ENCODE peak calls at places on chromosomes 11 and 22, in four cellular contexts. Z is stomach, B is suprapubic skin, U is HCT116. P is an unnamed sample.

GRCh38 chr11:78030429-78031325 is 7.6 kb upstream of the KCTD14 start:
- DNase-seq in U (no peak), Z (peak; percentile 89), B (no peak), P (no peak)

GRCh38 chr11:45341379-45341778 is 55.2 kb upstream of the SYT13 start:
- DNase-seq in B (no peak), Z (no peak), U (no peak), P (no peak)

GRCh38 chr11:43922295-43922648 is 20.2 kb upstream of the C11orf96 start:
- DNase-seq in Z (no peak), U (no peak), B (no peak), P (no peak)

GRCh38 chr11:3609416-3610265 is 32.2 kb downstream of the ART5 start:
- DNase-seq in U (peak; percentile 35), Z (no peak), B (no peak), P (no peak)

GRCh38 chr22:42418811-42419243 is 13.4 kb downstream of the NFAM1 start:
- DNase-seq in Z (no peak), U (no peak), B (no peak), P (no peak)

GRCh38 chr11:130371004-130371590 is 56.4 kb upstream of the ZBTB44 start:
- DNase-seq in U (no peak), B (no peak), Z (no peak), P (peak; percentile 55)

GRCh38 chr11:5690216-5690615 is 626 bp downstream of the TRIM22 start:
- DNase-seq in Z (no peak), U (no peak), B (no peak), P (peak; percentile 26)

GRCh38 chr11:124276081-124276480 is 19.9 kb downstream of the OR8G5 start:
- DNase-seq in U (no peak), Z (no peak), B (no peak), P (no peak)

GRCh38 chr22:39135092-39135896 is 17.2 kb downstream of the CBX7 start:
- DNase-seq in Z (no peak), U (peak; percentile 7), B (no peak), P (no peak)

GRCh38 chr11:126426126-126426525 is 70.6 kb downstream of the ST3GAL4 start:
- DNase-seq in Z (no peak), B (no peak), U (no peak), P (no peak)

GRCh38 chr11:69472766-69473519 is 8.5 kb upstream of the LINC01488 start:
- DNase-seq in Z (no peak), U (no peak), B (no peak), P (no peak)

GRCh38 chr22:29212738-29213137 is 7.0 kb downstream of the EMID1 start:
- DNase-seq in B (no peak), U (no peak), Z (no peak), P (no peak)

GRCh38 chr11:68690671-68691401 is 6.5 kb downstream of the GAL start:
- DNase-seq in U (no peak), Z (no peak), B (peak; percentile 57), P (no peak)

GRCh38 chr11:34480339-34480738 is 33.3 kb downstream of the ELF5 start:
- DNase-seq in U (no peak), Z (no peak), B (no peak), P (peak; percentile 50)

GRCh38 chr11:48047616-48048015 is 67.3 kb downstream of the PTPRJ start:
- DNase-seq in U (no peak), B (no peak), Z (no peak), P (no peak)

GRCh38 chr11:2940166-2940929 is 11.1 kb upstream of the PHLDA2 start:
- DNase-seq in U (peak; percentile 53), B (peak; percentile 85), Z (peak; percentile 70), P (no peak)

GRCh38 chr22:21940521-21940920 is 12.1 kb downstream of the PPM1F start:
- DNase-seq in B (no peak), U (no peak), Z (no peak), P (no peak)

GRCh38 chr22:43955883-43956286 is 643 bp downstream of the SAMM50 start:
- DNase-seq in U (no peak), Z (no peak), B (no peak), P (no peak)

GRCh38 chr11:27280131-27280530 is 82.9 kb downstream of the CCDC34 start:
- DNase-seq in B (no peak), Z (no peak), U (no peak), P (no peak)

GRCh38 chr11:120674537-120674936 is 163.0 kb downstream of the GRIK4 start:
- DNase-seq in U (no peak), B (no peak), Z (no peak), P (no peak)

GRCh38 chr11:69947059-69947771 is 128.0 kb upstream of the FGF3 start:
- DNase-seq in Z (no peak), B (no peak), U (peak; percentile 10), P (no peak)

GRCh38 chr11:73239571-73240189 is 21.6 kb downstream of the P2RY2 start:
- DNase-seq in Z (no peak), B (no peak), U (no peak), P (no peak)

GRCh38 chr11:83409891-83410290 is 123.7 kb upstream of the CCDC90B start:
- DNase-seq in B (no peak), Z (peak; percentile 59), U (no peak), P (no peak)

GRCh38 chr11:858053-858992 is 15.7 kb downstream of the TSPAN4 start:
- DNase-seq in U (no peak), Z (no peak), B (no peak), P (no peak)

GRCh38 chr11:19076744-19077589 is 16.4 kb upstream of the MRGPRX2 start:
- DNase-seq in B (no peak), U (peak; percentile 31), Z (peak; percentile 70), P (peak; percentile 92)

GRCh38 chr11:62201376-62201775 is 7.1 kb upstream of the SCGB2A1 start:
- DNase-seq in B (no peak), Z (no peak), U (no peak), P (no peak)

GRCh38 chr11:113363406-113363805 is 24.2 kb upstream of the ANKK1 start:
- DNase-seq in Z (no peak), B (no peak), U (no peak), P (no peak)

GRCh38 chr22:22316589-22316988 is 72.0 kb downstream of the VPREB1 start:
- DNase-seq in U (no peak), Z (no peak), B (no peak), P (no peak)

GRCh38 chr22:19577422-19577966 is 53.3 kb upstream of the CLDN5 start:
- DNase-seq in Z (no peak), U (no peak), B (no peak), P (no peak)

GRCh38 chr11:58905141-58905715 is 34.1 kb upstream of the GLYATL1 start:
- DNase-seq in Z (no peak), B (no peak), U (no peak), P (peak; percentile 60)

GRCh38 chr11:22670803-22671202 is 4.4 kb downstream of the GAS2 start:
- DNase-seq in Z (no peak), B (no peak), U (no peak), P (no peak)

GRCh38 chr11:118530683-118531596 is at the start of gene TMEM25:
- DNase-seq in Z (peak; percentile 70), B (no peak), U (no peak), P (no peak)

GRCh38 chr11:72685560-72686480 is 11.6 kb upstream of the PDE2A start:
- DNase-seq in B (no peak), Z (no peak), U (no peak), P (peak; percentile 94)

GRCh38 chr11:45048870-45049825 is 97.3 kb upstream of the PRDM11 start:
- DNase-seq in Z (no peak), B (no peak), U (no peak), P (no peak)

GRCh38 chr22:22791438-22792181 is 96.0 kb upstream of the IGLL5 start:
- DNase-seq in Z (no peak), B (no peak), U (no peak), P (peak; percentile 85)

GRCh38 chr11:60769273-60769672 is 12.6 kb downstream of the MS4A15 start:
- DNase-seq in B (no peak), Z (no peak), U (no peak), P (no peak)

GRCh38 chr22:19110064-19110458 is 12.2 kb downstream of the DGCR2 start:
- DNase-seq in Z (no peak), B (peak; percentile 31), U (no peak), P (no peak)

GRCh38 chr11:118923721-118924587 is 1.8 kb downstream of the BCL9L start:
- DNase-seq in Z (no peak), B (no peak), U (no peak), P (no peak)

GRCh38 chr11:93444671-93445073 is 98.5 kb downstream of the SMCO4 start:
- DNase-seq in U (no peak), Z (no peak), B (no peak), P (no peak)

GRCh38 chr22:39144101-39144815 is 8.2 kb downstream of the CBX7 start:
- DNase-seq in Z (peak; percentile 60), U (no peak), B (no peak), P (no peak)

GRCh38 chr22:40179535-40179934 is 1.8 kb downstream of the TNRC6B start:
- DNase-seq in B (no peak), Z (no peak), U (no peak), P (no peak)
- H3K4me1 ChIP-seq in B (peaks cover 87% of the 10 kb centered on the region), Z (peaks cover 63% of the 10 kb centered on the region), U (peaks cover 34% of the 10 kb centered on the region), P (peaks cover 61% of the 10 kb centered on the region)

GRCh38 chr11:64226507-64227051 is 505 bp downstream of the NUDT22 start:
- DNase-seq in U (no peak), B (no peak), Z (peak; percentile 68), P (no peak)
- TF ChIP-seq POLR2AphosphoS5 in U (no peak), B (no peak), Z (peak; percentile 60), P (no peak)

GRCh38 chr22:32800158-32800557 is 1.3 kb upstream of the TIMP3 start:
- DNase-seq in Z (no peak), U (no peak), B (no peak), P (no peak)
- TF ChIP-seq POLR2A in Z (no peak), U (no peak), B (no peak), P (no peak)

GRCh38 chr11:35517481-35517880 is 7.9 kb downstream of the PAMR1 start:
- DNase-seq in U (no peak), Z (no peak), B (no peak), P (no peak)
- H3K4me1 ChIP-seq in U (no peaks in the 10 kb centered on the region), Z (no peaks in the 10 kb centered on the region), B (no peaks in the 10 kb centered on the region), P (no peaks in the 10 kb centered on the region)

GRCh38 chr11:66628061-66628603 is 10.4 kb upstream of the RBM4 start:
- DNase-seq in B (no peak), U (no peak), Z (no peak), P (no peak)
- TF ChIP-seq POLR2AphosphoS5 in B (no peak), U (no peak), Z (no peak), P (no peak)

DNA sequence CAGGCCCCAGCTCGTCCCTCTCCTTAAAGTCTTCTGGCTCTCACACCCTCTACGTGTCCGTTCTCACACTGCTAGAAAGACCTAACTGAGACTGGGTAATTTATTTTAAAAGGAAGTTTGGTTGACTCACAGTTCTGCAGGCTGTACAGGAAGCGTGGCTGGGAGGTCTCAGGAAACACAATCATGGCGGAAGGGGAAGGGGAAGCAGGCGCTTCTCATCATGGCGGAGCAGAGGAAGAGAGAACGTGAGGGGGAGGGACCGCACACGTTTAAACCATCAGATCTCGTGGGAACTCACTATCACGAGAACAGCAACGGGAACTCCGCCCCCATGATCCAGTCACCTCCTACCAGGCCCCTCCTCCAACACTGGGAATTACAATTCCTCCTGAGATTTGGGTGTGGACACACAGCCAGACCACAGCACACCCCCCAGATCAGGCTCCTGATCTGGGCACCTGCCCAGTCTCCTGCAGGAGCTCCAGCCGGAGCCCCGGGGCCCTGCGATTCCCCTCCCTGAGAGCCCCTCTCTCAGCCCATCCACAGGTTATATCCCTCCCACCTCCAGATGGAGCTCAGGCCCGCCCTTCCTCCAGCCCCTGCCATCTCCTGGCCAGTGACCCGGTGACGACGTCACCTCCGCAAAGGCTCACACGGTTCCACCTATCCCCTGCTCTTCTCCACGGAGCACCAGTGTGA is 170.2 kb downstream of the BRD1 start:
- DNase-seq in Z (peak; percentile 48), U (peak; percentile 71), B (no peak), P (no peak)
- TF ChIP-seq POLR2A in Z (no peak), U (peak; percentile 47), B (no peak), P (no peak)

P was measured in esophagus muscularis mucosa.